ENCODE peak calls at places on chromosomes 13 and 19, in four cellular contexts. H is mesenchymal stem cell, S is endodermal cell, V is hepatocyte. N is an unnamed sample.

GRCh38 chr13:98918771-98919170 is 59.1 kb downstream of the DOCK9 start:
- DNase-seq in S (no peak), V (no peak), H (no peak), N (no peak)

GRCh38 chr19:30222428-30222873 is 149.7 kb upstream of the ZNF536 start:
- DNase-seq in S (peak; percentile 85), V (peak; percentile 43), H (no peak), N (no peak)

GRCh38 chr19:54017266-54017665 is 25.8 kb downstream of the CACNG6 start:
- DNase-seq in H (peak; percentile 19), S (no peak), V (no peak), N (no peak)

GRCh38 chr19:55716531-55716930 is 21.7 kb downstream of the NLRP9 start:
- DNase-seq in S (no peak), V (no peak), H (no peak), N (no peak)

GRCh38 chr13:74647211-74647610 is 513.0 kb upstream of the KLF12 start:
- DNase-seq in V (no peak), H (no peak), S (no peak), N (no peak)

GRCh38 chr19:16342002-16342715 is 17.5 kb downstream of the KLF2 start:
- DNase-seq in V (peak; percentile 38), S (no peak), H (no peak), N (peak; percentile 51)

GRCh38 chr13:105035092-105035491 is 1500.4 kb downstream of the EFNB2 start:
- DNase-seq in H (no peak), S (no peak), V (no peak), N (no peak)

GRCh38 chr19:39908803-39909202 is 25.6 kb downstream of the FCGBP start:
- DNase-seq in S (no peak), H (no peak), V (no peak), N (no peak)

GRCh38 chr19:15866646-15867045 is 31.2 kb downstream of the CYP4F2 start:
- DNase-seq in V (no peak), H (no peak), S (no peak), N (no peak)

GRCh38 chr13:102679449-102680132 is 15.3 kb downstream of the METTL21C start:
- DNase-seq in H (no peak), V (peak; percentile 22), S (no peak), N (no peak)

GRCh38 chr13:109215377-109215776 is 571.0 kb downstream of the IRS2 start:
- DNase-seq in V (no peak), S (no peak), H (no peak), N (no peak)

GRCh38 chr13:70339738-70340137 is 231.5 kb upstream of the KLHL1 start:
- DNase-seq in H (peak; percentile 45), S (peak; percentile 81), V (peak; percentile 40), N (peak; percentile 8)

GRCh38 chr19:52270266-52270885 is 989 bp downstream of the ZNF766 start:
- DNase-seq in H (no peak), V (peak; percentile 37), S (peak; percentile 53), N (peak; percentile 13)

GRCh38 chr13:90968510-90968909 is 379.0 kb upstream of the MIR17HG start:
- DNase-seq in V (peak; percentile 47), H (peak; percentile 36), S (peak; percentile 81), N (peak; percentile 64)

GRCh38 chr13:112210401-112210800 is 143.5 kb downstream of the SOX1 start:
- DNase-seq in H (no peak), V (no peak), S (peak; percentile 80), N (no peak)

GRCh38 chr13:73035660-73036059 is 23.1 kb upstream of the KLF5 start:
- DNase-seq in V (peak; percentile 12), H (no peak), S (no peak), N (no peak)

GRCh38 chr13:97659602-97660001 is 225.6 kb downstream of the RAP2A start:
- DNase-seq in V (peak; percentile 43), H (peak; percentile 16), S (no peak), N (peak; percentile 26)

GRCh38 chr19:42455621-42456081 is 12.9 kb upstream of the CXCL17 start:
- DNase-seq in H (no peak), S (no peak), V (peak; percentile 82), N (no peak)

GRCh38 chr19:51660975-51661600 is 14.5 kb upstream of the SIGLEC14 start:
- DNase-seq in V (peak; percentile 92), H (peak; percentile 76), S (peak; percentile 93), N (peak; percentile 67)

GRCh38 chr13:26965976-26966375 is 205.4 kb upstream of the GPR12 start:
- DNase-seq in S (no peak), V (peak; percentile 51), H (no peak), N (peak; percentile 93)

GRCh38 chr13:53100394-53101063 is 71.9 kb downstream of the OLFM4 start:
- DNase-seq in V (peak; percentile 13), S (no peak), H (no peak), N (no peak)

GRCh38 chr13:78460176-78460575 is 143.2 kb downstream of the POU4F1 start:
- DNase-seq in S (no peak), V (no peak), H (no peak), N (no peak)

GRCh38 chr13:67156718-67157049 is 73.5 kb downstream of the PCDH9 start:
- DNase-seq in S (peak; percentile 48), V (no peak), H (no peak), N (no peak)
- H3K4me3 ChIP-seq in S (no peak overlapping the region), V (no peak overlapping the region), H (no peak overlapping the region), N (no peak overlapping the region)

GRCh38 chr19:2260341-2260751 is 4.1 kb upstream of the JSRP1 start:
- DNase-seq in S (no peak), H (no peak), V (no peak), N (no peak)
- H3K27ac ChIP-seq in S (no peak overlapping the region), H (no peak overlapping the region), V (no peak overlapping the region), N (no peak overlapping the region)

GRCh38 chr13:113631341-113632095 is 26.5 kb downstream of the ATP4B start:
- DNase-seq in V (no peak), S (no peak), H (no peak), N (no peak)

GRCh38 chr13:113635048-113635420 is 23.0 kb downstream of the ATP4B start:
- DNase-seq in S (no peak), H (no peak), V (no peak), N (no peak)

GRCh38 chr13:113634279-113635047 is 23.5 kb downstream of the ATP4B start:
- DNase-seq in H (no peak), V (no peak), S (no peak), N (no peak)

GRCh38 chr13:113632706-113633484 is 25.1 kb downstream of the ATP4B start:
- DNase-seq in V (no peak), S (no peak), H (no peak), N (no peak)

GRCh38 chr13:113633485-113633873 is 24.5 kb downstream of the ATP4B start:
- DNase-seq in S (no peak), V (no peak), H (no peak), N (no peak)
- H3K36me3 ChIP-seq in S (peaks cover 80% of the 10 kb centered on the region), V (no peaks in the 10 kb centered on the region), H (peaks cover 92% of the 10 kb centered on the region), N (peaks cover 59% of the 10 kb centered on the region)

GRCh38 chr19:31981545-31981944 is 363.9 kb upstream of the ZNF507 start:
- DNase-seq in V (no peak), H (no peak), S (no peak), N (no peak)
- H3K4me3 ChIP-seq in V (no peak overlapping the region), H (no peak overlapping the region), S (no peak overlapping the region), N (no peak overlapping the region)

GRCh38 chr13:62702502-62702901 is 1286.9 kb upstream of the PCDH20 start:
- DNase-seq in H (no peak), V (no peak), S (no peak), N (no peak)
- H3K27ac ChIP-seq in H (no peak overlapping the region), V (no peak overlapping the region), S (no peak overlapping the region), N (no peak overlapping the region)

GRCh38 chr13:22693691-22694090 is 487.1 kb upstream of the SGCG start:
- DNase-seq in H (no peak), S (no peak), V (no peak), N (no peak)
- H3K36me3 ChIP-seq in H (no peaks in the 10 kb centered on the region), S (no peaks in the 10 kb centered on the region), V (no peaks in the 10 kb centered on the region), N (no peaks in the 10 kb centered on the region)

N was measured in SJCRH30.